ENCODE peak calls at places on chromosomes 5 and 9, in six cellular contexts. One of them, this sample, is unnamed. For H3K36me3, the result is how much of the 10 kb centered on the place peaks cover.

GRCh38 chr5:1494780-1495524 is 28.8 kb downstream of the LPCAT1 start:
- DNase-seq in cardiac muscle cell: no peak
- DNase-seq in heart right ventricle: no peak
- DNase-seq in adrenal gland: no peak
- DNase-seq in BJ: no peak
- DNase-seq in bronchial epithelial cell: no peak
- DNase-seq in this sample: no peak

GRCh38 chr5:62306494-62307363 is 723 bp downstream of the KIF2A start:
- DNase-seq in cardiac muscle cell: peak
- DNase-seq in heart right ventricle: peak
- DNase-seq in adrenal gland: peak
- DNase-seq in BJ: no peak
- DNase-seq in bronchial epithelial cell: no peak
- DNase-seq in this sample: peak

GRCh38 chr9:89153618-89154017 is 25.0 kb downstream of the SHC3 start:
- DNase-seq in cardiac muscle cell: no peak
- DNase-seq in heart right ventricle: no peak
- DNase-seq in adrenal gland: peak
- DNase-seq in BJ: peak
- DNase-seq in bronchial epithelial cell: peak
- DNase-seq in this sample: no peak

GRCh38 chr5:16480821-16481538 is 15.4 kb upstream of the ZNF622 start:
- DNase-seq in cardiac muscle cell: no peak
- DNase-seq in heart right ventricle: no peak
- DNase-seq in adrenal gland: no peak
- DNase-seq in BJ: no peak
- DNase-seq in bronchial epithelial cell: peak
- DNase-seq in this sample: no peak

GRCh38 chr5:51378415-51378777 is 4.9 kb upstream of the ISL1 start:
- DNase-seq in cardiac muscle cell: peak
- DNase-seq in heart right ventricle: no peak
- DNase-seq in adrenal gland: no peak
- DNase-seq in BJ: no peak
- DNase-seq in bronchial epithelial cell: no peak
- DNase-seq in this sample: no peak

GRCh38 chr9:129333961-129334743 is 156.1 kb upstream of the IER5L start:
- DNase-seq in cardiac muscle cell: peak
- DNase-seq in heart right ventricle: peak
- DNase-seq in adrenal gland: peak
- DNase-seq in BJ: peak
- DNase-seq in bronchial epithelial cell: peak
- DNase-seq in this sample: peak

GRCh38 chr5:28542968-28543367 is 1504.6 kb upstream of the CDH9 start:
- DNase-seq in cardiac muscle cell: peak
- DNase-seq in heart right ventricle: no peak
- DNase-seq in adrenal gland: no peak
- DNase-seq in BJ: no peak
- DNase-seq in bronchial epithelial cell: peak
- DNase-seq in this sample: no peak

GRCh38 chr5:72138943-72139467 is 31.7 kb downstream of the MAP1B start:
- DNase-seq in cardiac muscle cell: no peak
- DNase-seq in heart right ventricle: no peak
- DNase-seq in adrenal gland: peak
- DNase-seq in BJ: peak
- DNase-seq in bronchial epithelial cell: peak
- DNase-seq in this sample: no peak

GRCh38 chr9:32384364-32385134 is at the start of gene ACO1:
- DNase-seq in cardiac muscle cell: peak
- DNase-seq in heart right ventricle: peak
- DNase-seq in adrenal gland: peak
- DNase-seq in BJ: no peak
- DNase-seq in bronchial epithelial cell: peak
- DNase-seq in this sample: peak

GRCh38 chr9:10371824-10372223 is 241.0 kb downstream of the PTPRD start:
- DNase-seq in cardiac muscle cell: no peak
- DNase-seq in heart right ventricle: no peak
- DNase-seq in adrenal gland: no peak
- DNase-seq in BJ: no peak
- DNase-seq in bronchial epithelial cell: no peak
- DNase-seq in this sample: no peak

GRCh38 chr9:97411789-97412627 is at the start of gene TDRD7:
- DNase-seq in cardiac muscle cell: peak
- DNase-seq in heart right ventricle: peak
- DNase-seq in adrenal gland: peak
- DNase-seq in BJ: no peak
- DNase-seq in bronchial epithelial cell: peak
- DNase-seq in this sample: peak

GRCh38 chr9:132572921-132573320 is 9.5 kb upstream of the BARHL1 start:
- DNase-seq in cardiac muscle cell: peak
- DNase-seq in heart right ventricle: no peak
- DNase-seq in adrenal gland: peak
- DNase-seq in BJ: no peak
- DNase-seq in bronchial epithelial cell: peak
- DNase-seq in this sample: no peak

GRCh38 chr5:32329395-32329834 is 16.7 kb upstream of the MTMR12 start:
- DNase-seq in cardiac muscle cell: peak
- DNase-seq in heart right ventricle: peak
- DNase-seq in adrenal gland: peak
- DNase-seq in BJ: no peak
- DNase-seq in bronchial epithelial cell: peak
- DNase-seq in this sample: peak

GRCh38 chr5:88262116-88262515 is 6.5 kb downstream of the TMEM161B start:
- DNase-seq in cardiac muscle cell: no peak
- DNase-seq in heart right ventricle: no peak
- DNase-seq in adrenal gland: no peak
- DNase-seq in BJ: no peak
- DNase-seq in bronchial epithelial cell: peak
- DNase-seq in this sample: no peak

GRCh38 chr5:172624996-172625939 is 15.8 kb upstream of the NEURL1B start:
- DNase-seq in cardiac muscle cell: no peak
- DNase-seq in heart right ventricle: no peak
- DNase-seq in adrenal gland: no peak
- DNase-seq in BJ: no peak
- DNase-seq in bronchial epithelial cell: no peak
- DNase-seq in this sample: no peak

GRCh38 chr9:134551657-134552348 is 89.8 kb upstream of the COL5A1 start:
- DNase-seq in cardiac muscle cell: no peak
- DNase-seq in heart right ventricle: no peak
- DNase-seq in adrenal gland: no peak
- DNase-seq in BJ: peak
- DNase-seq in bronchial epithelial cell: peak
- DNase-seq in this sample: no peak

GRCh38 chr5:158979290-158979689 is 120.4 kb downstream of the EBF1 start:
- DNase-seq in cardiac muscle cell: no peak
- DNase-seq in heart right ventricle: no peak
- DNase-seq in adrenal gland: no peak
- DNase-seq in BJ: no peak
- DNase-seq in bronchial epithelial cell: no peak
- DNase-seq in this sample: no peak

GRCh38 chr5:73374520-73375235 is 73.9 kb downstream of the FOXD1 start:
- DNase-seq in cardiac muscle cell: no peak
- DNase-seq in heart right ventricle: no peak
- DNase-seq in adrenal gland: no peak
- DNase-seq in BJ: no peak
- DNase-seq in bronchial epithelial cell: peak
- DNase-seq in this sample: no peak

GRCh38 chr9:88828018-88828417 is 163.2 kb upstream of the S1PR3 start:
- DNase-seq in cardiac muscle cell: no peak
- DNase-seq in heart right ventricle: no peak
- DNase-seq in adrenal gland: peak
- DNase-seq in BJ: no peak
- DNase-seq in bronchial epithelial cell: no peak
- DNase-seq in this sample: no peak

GRCh38 chr5:140833993-140834392 is at the start of gene PCDHA7:
- DNase-seq in cardiac muscle cell: no peak
- DNase-seq in heart right ventricle: no peak
- DNase-seq in adrenal gland: no peak
- DNase-seq in BJ: no peak
- DNase-seq in bronchial epithelial cell: peak
- DNase-seq in this sample: no peak

GRCh38 chr9:110081395-110081794 is 126.6 kb downstream of the C9orf152 start:
- DNase-seq in cardiac muscle cell: no peak
- DNase-seq in heart right ventricle: no peak
- DNase-seq in adrenal gland: no peak
- DNase-seq in BJ: peak
- DNase-seq in bronchial epithelial cell: no peak
- DNase-seq in this sample: no peak

GRCh38 chr5:95042040-95042439 is 242.9 kb downstream of the MCTP1 start:
- DNase-seq in cardiac muscle cell: no peak
- DNase-seq in heart right ventricle: no peak
- DNase-seq in adrenal gland: no peak
- DNase-seq in BJ: no peak
- DNase-seq in bronchial epithelial cell: peak
- DNase-seq in this sample: no peak

GRCh38 chr9:91182429-91182828 is 179.3 kb downstream of the AUH start:
- DNase-seq in cardiac muscle cell: no peak
- DNase-seq in heart right ventricle: no peak
- DNase-seq in adrenal gland: no peak
- DNase-seq in BJ: no peak
- DNase-seq in bronchial epithelial cell: peak
- DNase-seq in this sample: no peak

GRCh38 chr9:121360975-121361374 is 9.1 kb downstream of the STOM start:
- DNase-seq in cardiac muscle cell: peak
- DNase-seq in heart right ventricle: no peak
- DNase-seq in adrenal gland: no peak
- DNase-seq in BJ: peak
- DNase-seq in bronchial epithelial cell: peak
- DNase-seq in this sample: no peak

GRCh38 chr5:109848130-109848529 is 158.4 kb downstream of the MAN2A1 start:
- DNase-seq in cardiac muscle cell: no peak
- DNase-seq in heart right ventricle: no peak
- DNase-seq in adrenal gland: no peak
- DNase-seq in BJ: no peak
- DNase-seq in bronchial epithelial cell: no peak
- DNase-seq in this sample: no peak

GRCh38 chr9:125522328-125522725 is 184.7 kb downstream of the MAPKAP1 start:
- DNase-seq in cardiac muscle cell: no peak
- DNase-seq in heart right ventricle: no peak
- DNase-seq in adrenal gland: no peak
- DNase-seq in BJ: no peak
- DNase-seq in bronchial epithelial cell: peak
- DNase-seq in this sample: peak

GRCh38 chr9:105114956-105115728 is 129.3 kb upstream of the SLC44A1 start:
- DNase-seq in cardiac muscle cell: no peak
- DNase-seq in heart right ventricle: no peak
- DNase-seq in adrenal gland: peak
- DNase-seq in BJ: peak
- DNase-seq in bronchial epithelial cell: no peak
- DNase-seq in this sample: no peak

GRCh38 chr5:12920527-12920926 is 1016.3 kb upstream of the CTNND2 start:
- DNase-seq in cardiac muscle cell: no peak
- DNase-seq in heart right ventricle: no peak
- DNase-seq in adrenal gland: no peak
- DNase-seq in BJ: no peak
- DNase-seq in bronchial epithelial cell: peak
- DNase-seq in this sample: no peak

GRCh38 chr5:54753034-54753433 is 232.4 kb downstream of the ESM1 start:
- DNase-seq in cardiac muscle cell: no peak
- DNase-seq in heart right ventricle: no peak
- DNase-seq in adrenal gland: no peak
- DNase-seq in BJ: no peak
- DNase-seq in bronchial epithelial cell: peak
- DNase-seq in this sample: no peak
- H3K4me3 ChIP-seq in cardiac muscle cell: no peak
- H3K4me3 ChIP-seq in heart right ventricle: no peak
- H3K4me3 ChIP-seq in adrenal gland: no peak
- H3K4me3 ChIP-seq in BJ: no peak
- H3K4me3 ChIP-seq in bronchial epithelial cell: no peak
- H3K4me3 ChIP-seq in this sample: no peak

DNA sequence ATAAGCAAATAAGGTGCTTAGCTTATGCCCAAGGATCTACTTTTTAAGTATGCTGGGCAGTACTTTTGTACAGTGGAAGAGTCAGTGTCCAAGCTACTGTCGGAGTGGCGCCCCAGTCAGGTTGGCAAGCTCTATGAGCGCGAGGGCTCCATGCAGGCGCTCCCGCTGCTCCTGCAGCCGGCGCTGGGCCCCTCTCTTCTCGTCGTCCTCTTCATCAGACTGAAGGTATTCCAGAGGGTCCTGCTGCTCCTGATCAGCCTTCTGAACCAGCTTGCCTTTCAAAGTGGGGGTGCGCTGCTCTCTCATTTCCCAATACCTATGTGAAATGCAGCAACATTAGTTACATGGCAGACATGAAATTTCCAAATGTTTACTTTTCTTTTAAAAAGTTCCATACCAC is 4.6 kb upstream of the SLC35D2 start:
- DNase-seq in cardiac muscle cell: no peak
- DNase-seq in heart right ventricle: no peak
- DNase-seq in adrenal gland: no peak
- DNase-seq in BJ: no peak
- DNase-seq in bronchial epithelial cell: no peak
- DNase-seq in this sample: no peak
- H3K36me3 ChIP-seq in cardiac muscle cell: under half
- H3K36me3 ChIP-seq in heart right ventricle: under half
- H3K36me3 ChIP-seq in adrenal gland: under half
- H3K36me3 ChIP-seq in BJ: under half
- H3K36me3 ChIP-seq in bronchial epithelial cell: under half
- H3K36me3 ChIP-seq in this sample: under half

DNA sequence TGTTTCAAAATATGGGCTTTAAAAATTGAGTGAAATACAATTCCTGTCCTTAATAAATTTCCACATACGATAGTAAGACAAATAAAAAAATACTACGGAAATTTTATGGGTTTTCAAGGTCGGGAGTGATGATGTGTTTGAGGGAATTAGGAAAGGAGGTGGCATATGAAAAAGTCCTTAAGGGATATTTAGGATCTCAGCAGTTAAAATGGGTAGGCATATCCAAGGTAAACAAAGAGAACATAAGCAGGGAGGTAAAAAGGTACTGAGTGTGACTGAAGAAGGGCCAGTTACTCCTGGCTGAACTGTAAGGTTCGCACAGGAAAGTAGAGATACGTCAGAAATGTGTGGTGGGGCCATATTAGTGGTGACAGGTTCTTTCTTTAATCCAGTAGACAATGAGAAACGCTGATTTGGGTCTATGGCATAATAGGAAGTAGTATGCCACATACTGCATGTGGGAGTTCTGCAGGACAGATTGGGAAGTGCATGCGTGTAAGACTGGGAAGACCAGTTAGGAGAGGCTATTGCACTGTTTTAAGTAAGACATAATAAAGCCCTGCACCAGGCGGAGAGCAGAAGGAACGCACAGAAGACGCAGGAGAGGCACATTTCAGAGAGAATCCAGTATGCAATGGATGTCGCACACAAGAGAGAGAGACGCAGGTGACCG is 932 bp upstream of the HMGCR start:
- DNase-seq in cardiac muscle cell: peak
- DNase-seq in heart right ventricle: no peak
- DNase-seq in adrenal gland: no peak
- DNase-seq in BJ: peak
- DNase-seq in bronchial epithelial cell: peak
- DNase-seq in this sample: peak
- TF ChIP-seq CTCF in cardiac muscle cell: peak
- TF ChIP-seq CTCF in heart right ventricle: peak
- TF ChIP-seq CTCF in adrenal gland: peak
- TF ChIP-seq CTCF in BJ: peak
- TF ChIP-seq CTCF in bronchial epithelial cell: peak
- TF ChIP-seq CTCF in this sample: peak

DNA sequence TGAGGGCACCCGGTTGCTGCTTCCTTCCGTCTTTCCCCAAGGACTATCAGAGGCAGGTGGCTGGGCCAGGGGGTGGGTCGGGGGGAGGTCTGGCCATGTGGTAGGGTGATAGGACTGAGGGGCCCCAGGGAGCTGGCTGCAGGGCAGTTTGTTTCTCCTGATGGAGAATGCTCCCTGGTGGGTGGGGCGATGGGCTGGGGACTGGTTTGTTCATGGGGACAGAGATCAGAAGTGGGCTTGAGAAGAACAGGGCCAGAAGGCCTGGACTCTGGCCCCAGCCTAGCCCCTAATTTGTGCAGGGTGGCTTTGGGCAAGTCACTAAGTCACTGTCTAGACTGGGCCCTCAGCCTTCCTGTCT is 117.4 kb downstream of the RGS3 start:
- DNase-seq in cardiac muscle cell: no peak
- DNase-seq in heart right ventricle: no peak
- DNase-seq in adrenal gland: no peak
- DNase-seq in BJ: no peak
- DNase-seq in bronchial epithelial cell: no peak
- DNase-seq in this sample: no peak
- H3K4me3 ChIP-seq in cardiac muscle cell: no peak
- H3K4me3 ChIP-seq in heart right ventricle: no peak
- H3K4me3 ChIP-seq in adrenal gland: no peak
- H3K4me3 ChIP-seq in BJ: no peak
- H3K4me3 ChIP-seq in bronchial epithelial cell: no peak
- H3K4me3 ChIP-seq in this sample: no peak

This sample was measured in thyroid gland.